ENCODE peak calls at places on chromosomes 6 and 20, in seven cellular contexts. S is aorta, L is hepatocyte, J is activated T-cell treated with anti-CD3 and anti-CD28 coated beads for 1 hour, I is kidney epithelial cell, F is NAMALWA, N is cardiac fibroblast. R is an unnamed sample.

GRCh38 chr6:41275489-41275888 is 11.0 kb downstream of the TREM1 start:
- DNase-seq in F (peak), I (no peak), N (no peak), J (no peak), S (no peak), L (no peak), R (no peak)

GRCh38 chr6:17423018-17423417 is 29.6 kb downstream of the CAP2 start:
- DNase-seq in N (no peak), S (no peak), F (no peak), J (no peak), I (no peak), L (no peak), R (no peak)

GRCh38 chr6:85405175-85405852 is 44.6 kb upstream of the NT5E start:
- DNase-seq in J (no peak), F (no peak), N (no peak), I (peak), L (peak), S (no peak), R (peak)

GRCh38 chr6:44186691-44187025 is 28.0 kb downstream of the CAPN11 start:
- DNase-seq in J (no peak), S (no peak), I (no peak), N (no peak), L (no peak), F (no peak), R (no peak)

GRCh38 chr6:42279966-42280629 is 62.4 kb upstream of the MRPS10 start:
- DNase-seq in J (no peak), L (no peak), F (no peak), N (peak), S (no peak), I (no peak), R (no peak)

GRCh38 chr6:150211700-150212615 is 69.1 kb downstream of the PPP1R14C start:
- DNase-seq in I (no peak), S (no peak), F (no peak), J (no peak), L (no peak), N (no peak), R (no peak)

GRCh38 chr20:6466065-6466810 is 301.2 kb upstream of the BMP2 start:
- DNase-seq in L (no peak), I (no peak), S (no peak), N (peak), J (no peak), F (no peak), R (no peak)

GRCh38 chr6:52221302-52221701 is 23.0 kb downstream of the IL17F start:
- DNase-seq in S (no peak), N (no peak), J (no peak), F (no peak), L (no peak), I (peak), R (peak)

GRCh38 chr6:75282706-75283105 is 1.9 kb downstream of the TMEM30A start:
- DNase-seq in F (no peak), I (no peak), L (no peak), J (no peak), S (no peak), N (no peak), R (no peak)

GRCh38 chr6:155419161-155419560 is 36.5 kb downstream of the NOX3 start:
- DNase-seq in L (no peak), N (peak), J (no peak), S (no peak), I (no peak), F (peak), R (no peak)

GRCh38 chr20:61980647-61981583 is 84.8 kb downstream of the TAF4 start:
- DNase-seq in I (no peak), F (peak), L (no peak), S (peak), J (no peak), N (peak), R (no peak)

GRCh38 chr6:17116090-17116387 is 14.2 kb downstream of the STMND1 start:
- DNase-seq in L (no peak), N (no peak), J (no peak), I (no peak), S (no peak), F (no peak), R (no peak)

GRCh38 chr6:166624275-166624674 is 2.8 kb downstream of the RPS6KA2 start:
- DNase-seq in I (no peak), J (no peak), F (peak), N (peak), L (peak), S (no peak), R (no peak)

GRCh38 chr20:34755367-34755766 is 51.2 kb downstream of the TP53INP2 start:
- DNase-seq in N (no peak), I (no peak), L (no peak), J (no peak), F (no peak), S (no peak), R (no peak)

GRCh38 chr6:147935656-147936055 is 407.0 kb upstream of the SASH1 start:
- DNase-seq in L (no peak), S (no peak), J (no peak), I (no peak), F (no peak), N (no peak), R (no peak)

GRCh38 chr6:136803589-136803988 is 11.3 kb upstream of the MAP3K5 start:
- DNase-seq in L (no peak), S (no peak), I (no peak), N (no peak), J (no peak), F (no peak), R (no peak)

GRCh38 chr6:51531623-51532022 is 555.8 kb downstream of the PKHD1 start:
- DNase-seq in N (no peak), I (no peak), L (no peak), J (no peak), S (no peak), F (peak), R (peak)

GRCh38 chr6:149075616-149076354 is 241.7 kb upstream of the TAB2 start:
- DNase-seq in J (no peak), F (peak), N (peak), L (no peak), I (no peak), S (no peak), R (no peak)

GRCh38 chr20:31833931-31834521 is 11.4 kb downstream of the FOXS1 start:
- DNase-seq in F (no peak), I (no peak), N (no peak), L (no peak), S (no peak), J (no peak), R (no peak)